ENCODE peak calls at places on chromosomes 1 and 21, in five cellular contexts. J, D, W, E and H are unnamed samples.

GRCh38 chr1:16628361-16629111 is 15.2 kb upstream of the NBPF1 start:
- DNase-seq in J (no peak), D (no peak), W (no peak), E (peak; percentile 39), H (no peak)

GRCh38 chr1:7885513-7886298 is 32.8 kb upstream of the UTS2 start:
- DNase-seq in J (peak; percentile 28), D (no peak), W (no peak), E (no peak), H (no peak)

GRCh38 chr1:26287033-26287711 is 7.3 kb downstream of the SH3BGRL3 start:
- DNase-seq in J (no peak), D (peak; percentile 57), W (no peak), E (no peak), H (no peak)

GRCh38 chr1:196607940-196608339 is 300 bp downstream of the KCNT2 start:
- DNase-seq in J (no peak), D (no peak), W (no peak), E (no peak), H (no peak)

GRCh38 chr1:9108056-9108665 is 20.7 kb downstream of the GPR157 start:
- DNase-seq in J (no peak), D (no peak), W (no peak), E (peak; percentile 20), H (no peak)

GRCh38 chr1:76830373-76830772 is 36.9 kb upstream of the ST6GALNAC5 start:
- DNase-seq in J (no peak), D (no peak), W (no peak), E (no peak), H (no peak)

GRCh38 chr1:91846007-91846620 is 39.8 kb downstream of the TGFBR3 start:
- DNase-seq in J (peak; percentile 85), D (no peak), W (no peak), E (no peak), H (no peak)

GRCh38 chr1:65459397-65459768 is 38.9 kb downstream of the LEPR start:
- DNase-seq in J (no peak), D (no peak), W (no peak), E (no peak), H (no peak)

GRCh38 chr1:195768936-195769335 is 839.3 kb downstream of the KCNT2 start:
- DNase-seq in J (no peak), D (no peak), W (no peak), E (no peak), H (no peak)

GRCh38 chr1:55623339-55623738 is 408.2 kb upstream of the USP24 start:
- DNase-seq in J (no peak), D (no peak), W (no peak), E (no peak), H (no peak)

GRCh38 chr1:183914283-183914682 is 109.4 kb downstream of the RGL1 start:
- DNase-seq in J (no peak), D (no peak), W (no peak), E (no peak), H (no peak)

GRCh38 chr1:167663002-167663772 is 33.2 kb downstream of the RCSD1 start:
- DNase-seq in J (no peak), D (no peak), W (no peak), E (no peak), H (no peak)

GRCh38 chr1:170959385-170959784 is 24.1 kb downstream of the MROH9 start:
- DNase-seq in J (no peak), D (no peak), W (no peak), E (no peak), H (no peak)

GRCh38 chr1:84253891-84254290 is 47.6 kb upstream of the SAMD13 start:
- DNase-seq in J (peak; percentile 12), D (no peak), W (no peak), E (peak; percentile 81), H (no peak)

GRCh38 chr1:162873671-162874666 is 13.0 kb upstream of the CCDC190 start:
- DNase-seq in J (peak; percentile 86), D (no peak), W (no peak), E (no peak), H (no peak)

GRCh38 chr1:41905103-41905675 is 13.5 kb downstream of the HIVEP3 start:
- DNase-seq in J (no peak), D (no peak), W (no peak), E (no peak), H (no peak)

GRCh38 chr21:37005548-37006242 is 807 bp upstream of the RIPPLY3 start:
- DNase-seq in J (no peak), D (no peak), W (no peak), E (no peak), H (no peak)

GRCh38 chr1:44664730-44665370 is 9.4 kb downstream of the TMEM53 start:
- DNase-seq in J (no peak), D (no peak), W (no peak), E (no peak), H (no peak)

GRCh38 chr1:20029178-20029912 is 40.6 kb upstream of the PLA2G5 start:
- DNase-seq in J (no peak), D (no peak), W (no peak), E (no peak), H (no peak)

GRCh38 chr1:226545806-226546596 is 2.6 kb upstream of the STUM start:
- DNase-seq in J (no peak), D (no peak), W (no peak), E (no peak), H (no peak)

GRCh38 chr1:37746806-37747205 is 18.1 kb downstream of the EPHA10 start:
- DNase-seq in J (no peak), D (no peak), W (no peak), E (no peak), H (no peak)

GRCh38 chr1:198273901-198274300 is 117.1 kb downstream of the NEK7 start:
- DNase-seq in J (no peak), D (no peak), W (no peak), E (no peak), H (no peak)

GRCh38 chr1:7561331-7561921 is 209.7 kb upstream of the VAMP3 start:
- DNase-seq in J (no peak), D (no peak), W (no peak), E (no peak), H (no peak)

GRCh38 chr1:67840449-67840848 is 7.2 kb upstream of the GNG12 start:
- DNase-seq in J (no peak), D (no peak), W (no peak), E (no peak), H (no peak)

GRCh38 chr21:34865922-34866271 is 183.2 kb downstream of the RUNX1 start:
- DNase-seq in J (no peak), D (no peak), W (no peak), E (no peak), H (no peak)